ENCODE peak calls at places on chromosome 6, in five cellular contexts. K is H9, P is trophoblast cell, G is H1, W is neuronal stem cell. I is an unnamed sample.

GRCh38 chr6:130900913-130901312 is 73.7 kb downstream of the SMLR1 start:
- DNase-seq in G (no peak), W (no peak), P (peak; percentile 19), K (no peak), I (peak; percentile 65)

GRCh38 chr6:5025911-5026819 is 22.3 kb upstream of the RPP40 start:
- DNase-seq in G (no peak), W (peak; percentile 58), P (peak; percentile 31), K (peak; percentile 76), I (peak; percentile 78)

GRCh38 chr6:97656236-97656635 is 373.2 kb upstream of the MMS22L start:
- DNase-seq in G (no peak), P (no peak), W (peak; percentile 59), K (no peak), I (no peak)

GRCh38 chr6:49541936-49542335 is 8.5 kb upstream of the C6orf141 start:
- DNase-seq in P (no peak), G (no peak), W (no peak), K (no peak), I (no peak)

GRCh38 chr6:80527552-80528052 is 421.1 kb downstream of the BCKDHB start:
- DNase-seq in P (no peak), K (no peak), G (no peak), W (no peak), I (peak; percentile 86)

GRCh38 chr6:43883698-43884659 is 114.0 kb downstream of the VEGFA start:
- DNase-seq in W (no peak), G (no peak), K (no peak), P (no peak), I (no peak)

GRCh38 chr6:161393839-161394364 is 120.0 kb upstream of the AGPAT4 start:
- DNase-seq in K (no peak), W (peak; percentile 65), G (no peak), P (peak; percentile 75), I (peak; percentile 88)

GRCh38 chr6:135921176-135921575 is 69.7 kb downstream of the PDE7B start:
- DNase-seq in G (no peak), W (no peak), K (no peak), P (no peak), I (no peak)

GRCh38 chr6:70459235-70459634 is 45.9 kb downstream of the FAM135A start:
- DNase-seq in W (no peak), P (no peak), G (no peak), K (no peak), I (no peak)

GRCh38 chr6:25866011-25866410 is 8.0 kb downstream of the SLC17A3 start:
- DNase-seq in P (no peak), K (no peak), W (no peak), G (no peak), I (no peak)
- H3K4ac ChIP-seq in P (no peak overlapping the region), K (no peak overlapping the region), W (no peak overlapping the region), G (no peak overlapping the region), I (no peak overlapping the region)

DNA sequence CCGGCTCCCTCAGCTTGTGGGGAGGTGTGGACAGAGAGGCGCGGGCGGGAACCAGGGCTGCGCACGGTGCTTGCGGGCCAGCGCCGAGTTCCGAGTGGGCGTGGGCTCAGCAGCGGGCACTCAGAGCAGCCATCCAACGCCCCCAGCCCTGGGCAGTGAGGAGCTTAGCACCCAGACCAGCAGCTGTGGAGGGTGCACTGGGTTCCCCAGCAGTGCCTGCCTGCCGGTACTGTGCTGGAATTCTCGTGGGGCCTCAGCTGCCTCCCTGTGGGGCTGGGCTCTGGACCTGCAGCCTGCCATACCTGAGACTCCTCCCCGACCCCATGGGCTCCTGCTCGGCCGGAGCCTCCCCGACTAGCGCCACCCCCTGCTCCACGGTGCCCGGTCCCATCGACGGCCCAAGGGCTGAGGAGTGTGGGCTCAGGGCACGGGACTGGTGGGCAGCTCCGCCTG is 92.7 kb downstream of the MANEA start:
- DNase-seq in G (no peak), W (no peak), K (no peak), P (no peak), I (no peak)
- H2BK12ac ChIP-seq in G (no peak overlapping the region), W (no peak overlapping the region), K (no peak overlapping the region), P (no peak overlapping the region), I (no peak overlapping the region)

GRCh38 chr6:36548401-36548743 is 1.1 kb upstream of the STK38 start:
- DNase-seq in G (no peak), K (no peak), P (no peak), W (no peak), I (no peak)

GRCh38 chr6:36547646-36548400 is 544 bp upstream of the STK38 start:
- DNase-seq in K (peak; percentile 28), P (no peak), G (no peak), W (no peak), I (no peak)

GRCh38 chr6:36545767-36546663 is 1.3 kb downstream of the STK38 start:
- DNase-seq in P (peak; percentile 5), W (no peak), G (no peak), K (no peak), I (peak; percentile 66)

GRCh38 chr6:36546958-36547645 is at the start of gene STK38:
- DNase-seq in K (peak; percentile 94), W (peak; percentile 89), G (peak; percentile 83), P (peak; percentile 82), I (peak; percentile 84)

GRCh38 chr6:36546664-36546957 is 668 bp downstream of the STK38 start:
- DNase-seq in W (peak; percentile 27), P (no peak), G (no peak), K (no peak), I (no peak)
- H2AK5ac ChIP-seq in W (no peak overlapping the region), P (no peak overlapping the region), G (no peak overlapping the region), K (no peak overlapping the region), I (no peak overlapping the region)

GRCh38 chr6:1834231-1834630 is 224.5 kb downstream of the FOXC1 start:
- DNase-seq in G (no peak), P (no peak), W (no peak), K (no peak), I (no peak)

GRCh38 chr6:1834641-1835516 is 225.2 kb downstream of the FOXC1 start:
- DNase-seq in W (no peak), K (no peak), G (no peak), P (no peak), I (no peak)

GRCh38 chr6:1831030-1831429 is 221.3 kb downstream of the FOXC1 start:
- DNase-seq in P (no peak), G (no peak), W (no peak), K (no peak), I (no peak)

GRCh38 chr6:1832358-1832757 is 222.6 kb downstream of the FOXC1 start:
- DNase-seq in P (no peak), G (no peak), W (no peak), K (no peak), I (no peak)

GRCh38 chr6:1832844-1833787 is 223.4 kb downstream of the FOXC1 start:
- DNase-seq in P (no peak), K (no peak), G (no peak), W (no peak), I (no peak)
- H3K4ac ChIP-seq in P (no peak overlapping the region), K (no peak overlapping the region), G (no peak overlapping the region), W (no peak overlapping the region), I (no peak overlapping the region)

DNA sequence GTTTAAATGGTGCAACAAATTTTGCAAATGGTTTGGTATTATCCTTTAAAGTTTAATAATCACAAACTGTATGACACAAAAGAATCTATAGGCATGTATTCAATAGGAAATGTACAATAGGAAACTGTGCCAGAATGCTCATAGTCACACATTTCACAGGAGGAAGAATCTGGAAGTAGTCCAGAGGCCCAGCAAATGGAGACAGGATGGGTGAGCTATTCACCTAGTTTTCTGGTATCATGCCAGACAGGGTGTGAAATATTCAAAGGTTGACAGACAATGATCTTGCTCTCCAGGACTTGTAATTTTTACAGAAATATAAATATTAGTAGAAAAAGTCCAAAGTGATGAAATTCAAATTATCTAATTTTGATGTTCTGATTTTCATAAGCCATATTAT is 520.1 kb upstream of the IMPG1 start:
- DNase-seq in K (no peak), W (no peak), G (no peak), P (no peak), I (no peak)
- H2BK12ac ChIP-seq in K (no peak overlapping the region), W (no peak overlapping the region), G (no peak overlapping the region), P (no peak overlapping the region), I (no peak overlapping the region)

DNA sequence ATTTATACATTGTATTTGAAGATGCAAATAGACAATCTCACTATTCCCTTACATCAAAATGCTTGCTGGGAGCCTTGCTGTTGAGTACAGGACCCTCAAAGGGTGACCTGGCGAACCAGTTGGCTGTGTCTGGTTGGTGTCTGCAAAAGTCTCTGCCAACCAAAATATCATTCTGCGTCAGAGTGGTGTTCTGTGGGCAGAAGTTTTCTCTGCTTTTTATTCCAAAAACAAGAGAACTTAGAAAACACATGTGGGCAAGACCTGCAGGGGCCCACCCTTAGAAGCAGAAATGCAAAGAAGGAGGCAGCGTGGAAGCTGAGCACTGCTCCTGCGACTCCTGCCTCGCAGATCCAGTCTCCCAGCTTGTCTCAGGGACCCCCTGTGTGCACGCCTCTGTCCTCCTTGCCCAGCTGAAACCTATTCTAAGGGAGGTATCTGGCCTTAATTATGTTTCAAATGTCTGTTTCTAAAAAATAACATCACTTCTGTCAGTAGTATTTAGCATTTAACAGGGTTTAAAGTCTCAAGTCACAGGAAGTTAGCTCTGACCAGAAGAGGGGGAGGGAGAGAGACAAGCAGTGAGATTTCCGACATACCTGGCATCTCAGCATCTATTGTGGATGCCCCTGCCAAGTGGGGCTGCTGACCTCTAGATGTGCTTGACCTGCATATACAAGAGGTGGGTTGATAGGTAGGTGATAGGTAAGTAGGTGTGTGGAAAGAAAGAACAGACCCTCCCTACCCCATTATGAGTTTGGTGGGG is 101.3 kb downstream of the SASH1 start:
- DNase-seq in K (no peak), W (no peak), G (no peak), P (no peak), I (no peak)
- H2AK5ac ChIP-seq in K (no peak overlapping the region), W (no peak overlapping the region), G (no peak overlapping the region), P (no peak overlapping the region), I (peak overlapping the region; percentile 76)